ENCODE peak calls at places on chromosomes 12 and 14, in seven cellular contexts. One of them, this sample, is unnamed.
A peak's percentile ranks its signal among the peaks of the same experiment; 100 is the strongest.

GRCh38 chr14:22095845-22096510 is 422.4 kb upstream of the OR4E1 start:
- DNase-seq in hippocampal formation: peak; percentile 1
- DNase-seq in stimulated activated CD4-positive, alpha-beta T cell treated with anti-CD3 and anti-CD28 coated beads, TNF-alpha, amount 100 ng/mL, for 24 hours: no peak
- DNase-seq in omental fat pad: no peak
- DNase-seq in hypothalamus: no peak
- DNase-seq in GM03348: no peak
- DNase-seq in globus pallidus: no peak
- DNase-seq in this sample: no peak

GRCh38 chr12:32397703-32398102 is 1.7 kb upstream of the FGD4 start:
- DNase-seq in hippocampal formation: no peak
- DNase-seq in stimulated activated CD4-positive, alpha-beta T cell treated with anti-CD3 and anti-CD28 coated beads, TNF-alpha, amount 100 ng/mL, for 24 hours: no peak
- DNase-seq in omental fat pad: no peak
- DNase-seq in hypothalamus: no peak
- DNase-seq in GM03348: no peak
- DNase-seq in globus pallidus: no peak
- DNase-seq in this sample: no peak

GRCh38 chr12:24482882-24483604 is 465.9 kb downstream of the BCAT1 start:
- DNase-seq in hippocampal formation: no peak
- DNase-seq in stimulated activated CD4-positive, alpha-beta T cell treated with anti-CD3 and anti-CD28 coated beads, TNF-alpha, amount 100 ng/mL, for 24 hours: no peak
- DNase-seq in omental fat pad: no peak
- DNase-seq in hypothalamus: no peak
- DNase-seq in GM03348: no peak
- DNase-seq in globus pallidus: no peak
- DNase-seq in this sample: no peak

GRCh38 chr14:51458563-51458955 is 193.2 kb upstream of the FRMD6 start:
- DNase-seq in hippocampal formation: no peak
- DNase-seq in stimulated activated CD4-positive, alpha-beta T cell treated with anti-CD3 and anti-CD28 coated beads, TNF-alpha, amount 100 ng/mL, for 24 hours: no peak
- DNase-seq in omental fat pad: no peak
- DNase-seq in hypothalamus: no peak
- DNase-seq in GM03348: peak; percentile 43
- DNase-seq in globus pallidus: no peak
- DNase-seq in this sample: no peak

GRCh38 chr12:108833355-108833733 is 24.0 kb downstream of the SSH1 start:
- DNase-seq in hippocampal formation: no peak
- DNase-seq in stimulated activated CD4-positive, alpha-beta T cell treated with anti-CD3 and anti-CD28 coated beads, TNF-alpha, amount 100 ng/mL, for 24 hours: no peak
- DNase-seq in omental fat pad: no peak
- DNase-seq in hypothalamus: no peak
- DNase-seq in GM03348: peak; percentile 72
- DNase-seq in globus pallidus: no peak
- DNase-seq in this sample: no peak

GRCh38 chr12:54397157-54397556 is 12.6 kb upstream of the ZNF385A start:
- DNase-seq in hippocampal formation: no peak
- DNase-seq in stimulated activated CD4-positive, alpha-beta T cell treated with anti-CD3 and anti-CD28 coated beads, TNF-alpha, amount 100 ng/mL, for 24 hours: no peak
- DNase-seq in omental fat pad: no peak
- DNase-seq in hypothalamus: no peak
- DNase-seq in GM03348: no peak
- DNase-seq in globus pallidus: no peak
- DNase-seq in this sample: no peak

GRCh38 chr14:56659964-56660551 is 80.5 kb downstream of the TMEM260 start:
- DNase-seq in hippocampal formation: peak; percentile 53
- DNase-seq in stimulated activated CD4-positive, alpha-beta T cell treated with anti-CD3 and anti-CD28 coated beads, TNF-alpha, amount 100 ng/mL, for 24 hours: no peak
- DNase-seq in omental fat pad: no peak
- DNase-seq in hypothalamus: no peak
- DNase-seq in GM03348: peak; percentile 72
- DNase-seq in globus pallidus: peak; percentile 33
- DNase-seq in this sample: peak; percentile 44

GRCh38 chr12:100484178-100484886 is 10.7 kb downstream of the NR1H4 start:
- DNase-seq in hippocampal formation: no peak
- DNase-seq in stimulated activated CD4-positive, alpha-beta T cell treated with anti-CD3 and anti-CD28 coated beads, TNF-alpha, amount 100 ng/mL, for 24 hours: no peak
- DNase-seq in omental fat pad: no peak
- DNase-seq in hypothalamus: no peak
- DNase-seq in GM03348: no peak
- DNase-seq in globus pallidus: no peak
- DNase-seq in this sample: no peak

GRCh38 chr12:2803635-2804380 is 8.7 kb upstream of the ITFG2 start:
- DNase-seq in hippocampal formation: no peak
- DNase-seq in stimulated activated CD4-positive, alpha-beta T cell treated with anti-CD3 and anti-CD28 coated beads, TNF-alpha, amount 100 ng/mL, for 24 hours: no peak
- DNase-seq in omental fat pad: no peak
- DNase-seq in hypothalamus: no peak
- DNase-seq in GM03348: no peak
- DNase-seq in globus pallidus: no peak
- DNase-seq in this sample: no peak

GRCh38 chr12:57549909-57550627 is at the start of gene KIF5A:
- DNase-seq in hippocampal formation: peak; percentile 54
- DNase-seq in stimulated activated CD4-positive, alpha-beta T cell treated with anti-CD3 and anti-CD28 coated beads, TNF-alpha, amount 100 ng/mL, for 24 hours: peak; percentile 31
- DNase-seq in omental fat pad: no peak
- DNase-seq in hypothalamus: no peak
- DNase-seq in GM03348: peak; percentile 85
- DNase-seq in globus pallidus: peak; percentile 46
- DNase-seq in this sample: peak; percentile 62

GRCh38 chr14:64506751-64507150 is 2.2 kb downstream of the ZBTB1 start:
- DNase-seq in hippocampal formation: no peak
- DNase-seq in stimulated activated CD4-positive, alpha-beta T cell treated with anti-CD3 and anti-CD28 coated beads, TNF-alpha, amount 100 ng/mL, for 24 hours: no peak
- DNase-seq in omental fat pad: no peak
- DNase-seq in hypothalamus: no peak
- DNase-seq in GM03348: no peak
- DNase-seq in globus pallidus: no peak
- DNase-seq in this sample: no peak

GRCh38 chr12:122874081-122874480 is 21.8 kb downstream of the VPS37B start:
- DNase-seq in hippocampal formation: no peak
- DNase-seq in stimulated activated CD4-positive, alpha-beta T cell treated with anti-CD3 and anti-CD28 coated beads, TNF-alpha, amount 100 ng/mL, for 24 hours: peak; percentile 23
- DNase-seq in omental fat pad: no peak
- DNase-seq in hypothalamus: no peak
- DNase-seq in GM03348: no peak
- DNase-seq in globus pallidus: no peak
- DNase-seq in this sample: no peak

GRCh38 chr12:39375206-39375808 is 67.6 kb downstream of the KIF21A start:
- DNase-seq in hippocampal formation: no peak
- DNase-seq in stimulated activated CD4-positive, alpha-beta T cell treated with anti-CD3 and anti-CD28 coated beads, TNF-alpha, amount 100 ng/mL, for 24 hours: no peak
- DNase-seq in omental fat pad: no peak
- DNase-seq in hypothalamus: no peak
- DNase-seq in GM03348: no peak
- DNase-seq in globus pallidus: no peak
- DNase-seq in this sample: no peak

GRCh38 chr12:4900327-4900726 is 9.4 kb upstream of the KCNA1 start:
- DNase-seq in hippocampal formation: no peak
- DNase-seq in stimulated activated CD4-positive, alpha-beta T cell treated with anti-CD3 and anti-CD28 coated beads, TNF-alpha, amount 100 ng/mL, for 24 hours: no peak
- DNase-seq in omental fat pad: no peak
- DNase-seq in hypothalamus: no peak
- DNase-seq in GM03348: peak; percentile 28
- DNase-seq in globus pallidus: no peak
- DNase-seq in this sample: peak; percentile 80

GRCh38 chr14:70962935-70963334 is 55.7 kb downstream of the PCNX1 start:
- DNase-seq in hippocampal formation: no peak
- DNase-seq in stimulated activated CD4-positive, alpha-beta T cell treated with anti-CD3 and anti-CD28 coated beads, TNF-alpha, amount 100 ng/mL, for 24 hours: no peak
- DNase-seq in omental fat pad: no peak
- DNase-seq in hypothalamus: no peak
- DNase-seq in GM03348: no peak
- DNase-seq in globus pallidus: no peak
- DNase-seq in this sample: no peak

GRCh38 chr12:7989827-7990491 is 42.6 kb upstream of the FOXJ2 start:
- DNase-seq in hippocampal formation: no peak
- DNase-seq in stimulated activated CD4-positive, alpha-beta T cell treated with anti-CD3 and anti-CD28 coated beads, TNF-alpha, amount 100 ng/mL, for 24 hours: peak; percentile 31
- DNase-seq in omental fat pad: no peak
- DNase-seq in hypothalamus: no peak
- DNase-seq in GM03348: no peak
- DNase-seq in globus pallidus: no peak
- DNase-seq in this sample: no peak

GRCh38 chr14:69038449-69039286 is 59.6 kb upstream of the ACTN1 start:
- DNase-seq in hippocampal formation: no peak
- DNase-seq in stimulated activated CD4-positive, alpha-beta T cell treated with anti-CD3 and anti-CD28 coated beads, TNF-alpha, amount 100 ng/mL, for 24 hours: no peak
- DNase-seq in omental fat pad: no peak
- DNase-seq in hypothalamus: no peak
- DNase-seq in GM03348: peak; percentile 67
- DNase-seq in globus pallidus: no peak
- DNase-seq in this sample: no peak

GRCh38 chr12:112973712-112974305 is 4.5 kb upstream of the OAS2 start:
- DNase-seq in hippocampal formation: no peak
- DNase-seq in stimulated activated CD4-positive, alpha-beta T cell treated with anti-CD3 and anti-CD28 coated beads, TNF-alpha, amount 100 ng/mL, for 24 hours: no peak
- DNase-seq in omental fat pad: no peak
- DNase-seq in hypothalamus: no peak
- DNase-seq in GM03348: no peak
- DNase-seq in globus pallidus: no peak
- DNase-seq in this sample: peak; percentile 83

GRCh38 chr12:88805692-88806091 is 225.4 kb upstream of the KITLG start:
- DNase-seq in hippocampal formation: no peak
- DNase-seq in stimulated activated CD4-positive, alpha-beta T cell treated with anti-CD3 and anti-CD28 coated beads, TNF-alpha, amount 100 ng/mL, for 24 hours: no peak
- DNase-seq in omental fat pad: no peak
- DNase-seq in hypothalamus: no peak
- DNase-seq in GM03348: peak; percentile 31
- DNase-seq in globus pallidus: no peak
- DNase-seq in this sample: no peak

GRCh38 chr14:106442857-106443256 is 916.5 kb downstream of the TMEM121 start:
- DNase-seq in hippocampal formation: no peak
- DNase-seq in stimulated activated CD4-positive, alpha-beta T cell treated with anti-CD3 and anti-CD28 coated beads, TNF-alpha, amount 100 ng/mL, for 24 hours: peak; percentile 17
- DNase-seq in omental fat pad: no peak
- DNase-seq in hypothalamus: no peak
- DNase-seq in GM03348: no peak
- DNase-seq in globus pallidus: no peak
- DNase-seq in this sample: no peak

GRCh38 chr14:24612186-24612585 is 2.7 kb upstream of the GZMH start:
- DNase-seq in hippocampal formation: no peak
- DNase-seq in stimulated activated CD4-positive, alpha-beta T cell treated with anti-CD3 and anti-CD28 coated beads, TNF-alpha, amount 100 ng/mL, for 24 hours: no peak
- DNase-seq in omental fat pad: no peak
- DNase-seq in hypothalamus: no peak
- DNase-seq in GM03348: no peak
- DNase-seq in globus pallidus: no peak
- DNase-seq in this sample: no peak

GRCh38 chr14:21795456-21795855 is 121.8 kb upstream of the OR4E1 start:
- DNase-seq in hippocampal formation: no peak
- DNase-seq in stimulated activated CD4-positive, alpha-beta T cell treated with anti-CD3 and anti-CD28 coated beads, TNF-alpha, amount 100 ng/mL, for 24 hours: no peak
- DNase-seq in omental fat pad: no peak
- DNase-seq in hypothalamus: no peak
- DNase-seq in GM03348: no peak
- DNase-seq in globus pallidus: no peak
- DNase-seq in this sample: no peak

GRCh38 chr14:61322799-61323290 is 1.5 kb downstream of the PRKCH start:
- DNase-seq in hippocampal formation: no peak
- DNase-seq in stimulated activated CD4-positive, alpha-beta T cell treated with anti-CD3 and anti-CD28 coated beads, TNF-alpha, amount 100 ng/mL, for 24 hours: no peak
- DNase-seq in omental fat pad: no peak
- DNase-seq in hypothalamus: no peak
- DNase-seq in GM03348: no peak
- DNase-seq in globus pallidus: no peak
- DNase-seq in this sample: peak; percentile 29